ENCODE peak calls at places on chromosome 15, in six cellular contexts. D, N, O, S, J and G are unnamed samples.

GRCh38 chr15:51076898-51077564 is 17.7 kb downstream of the TNFAIP8L3 start:
- DNase-seq in D (peak; percentile 52), N (no peak), O (no peak), S (no peak), J (peak; percentile 39), G (peak; percentile 19)

GRCh38 chr15:57541805-57542504 is 49.7 kb upstream of the MYZAP start:
- DNase-seq in D (peak; percentile 38), N (peak; percentile 76), O (peak; percentile 36), S (peak; percentile 52), J (peak; percentile 35), G (peak; percentile 65)

GRCh38 chr15:71357357-71357756 is 242.1 kb downstream of the THSD4 start:
- DNase-seq in D (no peak), N (no peak), O (no peak), S (no peak), J (no peak), G (no peak)

GRCh38 chr15:84982301-84982920 is 755 bp downstream of the PDE8A start:
- DNase-seq in D (peak; percentile 38), N (peak; percentile 41), O (no peak), S (peak; percentile 63), J (peak; percentile 61), G (peak; percentile 47)

GRCh38 chr15:48967336-48967735 is 3.6 kb upstream of the SHC4 start:
- DNase-seq in D (no peak), N (no peak), O (no peak), S (no peak), J (no peak), G (no peak)

GRCh38 chr15:70507772-70508351 is 255.5 kb downstream of the UACA start:
- DNase-seq in D (no peak), N (no peak), O (peak; percentile 82), S (no peak), J (peak; percentile 40), G (peak; percentile 79)

GRCh38 chr15:70826634-70827033 is 27.3 kb downstream of the LARP6 start:
- DNase-seq in D (no peak), N (no peak), O (no peak), S (no peak), J (no peak), G (peak; percentile 65)

GRCh38 chr15:24898715-24899278 is 56.0 kb upstream of the SNRPN start:
- DNase-seq in D (no peak), N (peak; percentile 19), O (no peak), S (no peak), J (no peak), G (no peak)

GRCh38 chr15:99450896-99451358 is 114.9 kb upstream of the MEF2A start:
- DNase-seq in D (peak; percentile 70), N (no peak), O (peak; percentile 28), S (no peak), J (peak; percentile 62), G (no peak)

GRCh38 chr15:49458145-49458544 is 35.1 kb downstream of the FGF7 start:
- DNase-seq in D (no peak), N (no peak), O (no peak), S (no peak), J (no peak), G (peak; percentile 25)

GRCh38 chr15:68599560-68600071 is 20.8 kb downstream of the CORO2B start:
- DNase-seq in D (no peak), N (peak; percentile 58), O (no peak), S (no peak), J (no peak), G (peak; percentile 97)

GRCh38 chr15:70318594-70318993 is 220.9 kb upstream of the TLE3 start:
- DNase-seq in D (no peak), N (no peak), O (no peak), S (peak; percentile 44), J (no peak), G (peak; percentile 9)

GRCh38 chr15:72207576-72208085 is 10.0 kb upstream of the GRAMD2A start:
- DNase-seq in D (no peak), N (no peak), O (no peak), S (no peak), J (no peak), G (no peak)

GRCh38 chr15:66138882-66139281 is 114.7 kb downstream of the MEGF11 start:
- DNase-seq in D (no peak), N (no peak), O (no peak), S (no peak), J (no peak), G (no peak)

GRCh38 chr15:80591938-80592825 is 102.9 kb upstream of the ABHD17C start:
- DNase-seq in D (no peak), N (no peak), O (no peak), S (no peak), J (no peak), G (no peak)

GRCh38 chr15:85473455-85473854 is 93.1 kb downstream of the AKAP13 start:
- DNase-seq in D (no peak), N (no peak), O (no peak), S (no peak), J (no peak), G (peak; percentile 75)

GRCh38 chr15:59532770-59533379 is 78.7 kb upstream of the GCNT3 start:
- DNase-seq in D (peak; percentile 33), N (peak; percentile 52), O (peak; percentile 44), S (peak; percentile 77), J (peak; percentile 33), G (peak; percentile 37)

GRCh38 chr15:48388017-48388936 is 57.0 kb downstream of the DUT start:
- DNase-seq in D (no peak), N (no peak), O (no peak), S (no peak), J (no peak), G (peak; percentile 32)

GRCh38 chr15:68807249-68807648 is 13.4 kb downstream of the ANP32A start:
- DNase-seq in D (no peak), N (no peak), O (no peak), S (no peak), J (no peak), G (no peak)

GRCh38 chr15:100740105-100740504 is 137.7 kb downstream of the ASB7 start:
- DNase-seq in D (no peak), N (no peak), O (no peak), S (no peak), J (no peak), G (no peak)